ENCODE peak calls at places on chromosomes 2 and 18, in seven cellular contexts. A is HCT116, F is H1, O is SK-N-SH, K is HepG2, P is GM12878, N is K562. U is an unnamed sample.

GRCh38 chr2:149924028-149924427 is 336.5 kb upstream of the MMADHC start:
- DNase-seq in K (no peak), A (no peak), P (no peak), F (no peak), N (no peak), O (no peak), U (no peak)

GRCh38 chr2:1976112-1976511 is 231.8 kb upstream of the PXDN start:
- DNase-seq in N (no peak), F (no peak), K (no peak), P (no peak), O (no peak), A (no peak), U (no peak)

GRCh38 chr18:24397694-24398365 is at the start of gene OSBPL1A:
- DNase-seq in K (peak; percentile 28), P (no peak), N (peak; percentile 92), F (peak; percentile 94), O (peak; percentile 99), A (peak; percentile 91), U (peak; percentile 39)

GRCh38 chr2:216596234-216596985 is 36.8 kb upstream of the IGFBP2 start:
- DNase-seq in F (no peak), O (peak; percentile 69), N (no peak), K (no peak), A (no peak), P (no peak), U (no peak)

GRCh38 chr2:9539530-9539929 is 16.1 kb downstream of the ADAM17 start:
- DNase-seq in O (no peak), K (no peak), A (no peak), N (no peak), P (no peak), F (no peak), U (no peak)

GRCh38 chr18:9629709-9630108 is 15.3 kb upstream of the PPP4R1 start:
- DNase-seq in F (no peak), O (no peak), K (no peak), A (no peak), N (no peak), P (no peak), U (no peak)

GRCh38 chr2:37156071-37156856 is 516 bp downstream of the EIF2AK2 start:
- DNase-seq in P (no peak), O (peak; percentile 61), A (peak; percentile 7), K (peak; percentile 42), F (no peak), N (peak; percentile 64), U (no peak)

GRCh38 chr2:151728736-151729415 is 5.4 kb downstream of the NEB start:
- DNase-seq in A (no peak), N (no peak), K (no peak), P (no peak), F (no peak), O (no peak), U (no peak)

GRCh38 chr2:188647671-188648070 is 326.5 kb upstream of the COL3A1 start:
- DNase-seq in K (no peak), A (no peak), O (no peak), P (no peak), F (no peak), N (no peak), U (no peak)

DNA sequence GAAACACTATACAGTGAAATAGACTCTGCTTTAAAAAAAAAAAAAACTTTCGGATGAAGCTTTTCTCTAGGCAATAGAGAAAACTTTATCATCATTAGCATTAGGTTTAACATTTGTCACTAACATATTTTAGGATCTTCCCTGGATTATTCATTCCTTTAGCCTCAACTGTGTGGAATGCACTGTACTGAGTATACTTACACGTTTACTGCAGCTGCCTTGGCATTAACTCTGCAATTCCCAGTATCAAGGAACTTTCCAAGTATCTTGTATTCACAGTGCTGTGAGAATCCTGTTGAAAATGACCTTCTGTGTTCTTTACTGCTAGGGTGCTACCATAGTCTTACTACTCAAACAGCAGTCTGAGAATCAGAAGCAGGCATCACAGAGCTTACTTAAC is 328.2 kb upstream of the COL3A1 start:
- DNase-seq in N (no peak), K (no peak), P (no peak), A (no peak), F (no peak), O (no peak), U (no peak)
- TF ChIP-seq CTCF in N (no peak), K (no peak), P (no peak), A (no peak), F (no peak), O (no peak), U (no peak)

GRCh38 chr2:200040831-200041230 is 85.4 kb downstream of the MAIP1 start:
- DNase-seq in P (no peak), A (no peak), K (no peak), N (no peak), F (no peak), O (no peak), U (no peak)

GRCh38 chr2:200044453-200044852 is 89.1 kb downstream of the MAIP1 start:
- DNase-seq in O (no peak), A (no peak), N (no peak), P (no peak), K (no peak), F (no peak), U (no peak)

GRCh38 chr2:200040251-200040650 is 84.9 kb downstream of the MAIP1 start:
- DNase-seq in N (no peak), P (no peak), A (no peak), K (no peak), O (no peak), F (no peak), U (no peak)

GRCh38 chr2:200042102-200042735 is 86.8 kb downstream of the MAIP1 start:
- DNase-seq in K (no peak), P (no peak), O (no peak), F (no peak), N (no peak), A (no peak), U (no peak)

GRCh38 chr2:200042944-200043343 is 87.6 kb downstream of the MAIP1 start:
- DNase-seq in F (no peak), A (no peak), K (no peak), O (no peak), N (no peak), P (no peak), U (no peak)
- H3K4me3 ChIP-seq in F (no peak overlapping the region), A (no peak overlapping the region), K (no peak overlapping the region), O (no peak overlapping the region), N (no peak overlapping the region), P (no peak overlapping the region), U (no peak overlapping the region)

DNA sequence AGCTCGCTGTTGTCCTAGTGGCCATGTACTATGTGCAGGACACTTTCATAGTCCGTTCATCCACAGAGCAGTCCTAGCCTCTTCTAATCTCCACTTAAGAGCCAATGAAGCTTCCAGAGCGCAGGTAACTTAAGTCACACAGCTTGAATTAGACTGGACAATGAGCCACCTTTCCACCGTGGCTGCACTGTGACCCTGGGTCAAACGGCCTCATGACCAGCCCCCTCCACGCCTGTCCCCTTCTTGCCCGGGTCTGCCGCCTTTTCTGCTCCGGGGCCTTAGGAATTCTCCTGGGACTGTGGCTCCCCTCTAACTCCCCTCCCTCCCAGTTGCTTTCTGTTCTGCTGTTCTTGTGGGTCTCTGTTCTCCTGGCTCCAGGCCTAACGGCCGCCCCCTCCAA is 8.4 kb upstream of the PRKCE start:
- DNase-seq in P (no peak), K (no peak), N (no peak), O (no peak), F (no peak), A (no peak), U (no peak)
- TF ChIP-seq SIN3A in P (no peak), K (no peak), N (no peak), O (no peak), F (no peak), A (no peak), U (no peak)

DNA sequence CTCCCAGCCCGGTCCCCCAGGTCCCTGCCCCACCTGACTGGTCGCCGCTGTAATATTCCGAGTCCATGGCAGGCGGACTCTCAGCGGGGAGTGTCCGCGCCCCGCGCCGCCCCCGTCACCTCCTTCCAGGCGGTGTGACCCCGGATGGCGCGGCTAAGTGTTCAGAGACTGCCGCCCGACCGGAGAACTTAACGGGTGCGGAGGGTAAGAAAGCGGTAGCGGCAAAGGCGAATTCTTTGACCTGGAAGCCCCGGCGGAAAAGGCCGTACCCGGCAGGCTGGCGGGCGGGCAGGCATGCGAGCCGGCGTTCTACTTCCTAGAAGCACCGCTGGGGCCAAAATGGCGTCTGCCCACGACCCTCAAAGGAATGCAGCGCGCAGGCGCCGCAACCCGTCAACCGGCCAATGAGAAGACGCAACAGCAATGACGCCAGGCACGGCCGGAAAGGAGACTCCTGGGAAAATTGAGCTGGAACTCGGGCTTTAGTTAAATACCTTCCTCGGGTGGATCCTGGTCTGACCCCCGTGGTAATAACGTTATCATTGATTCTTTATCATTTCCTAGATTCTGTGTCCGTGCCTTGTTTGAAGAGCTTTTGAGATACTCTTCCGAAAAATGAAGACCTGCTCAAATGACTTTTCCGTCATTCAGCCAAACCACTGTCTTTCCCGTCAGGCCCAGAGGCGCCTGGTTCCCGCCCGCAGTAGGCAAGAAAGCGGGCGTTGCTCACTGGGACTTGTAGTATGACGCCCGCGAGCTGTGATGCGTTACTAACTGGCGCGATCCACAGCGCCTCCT is at the start of gene IWS1:
- DNase-seq in N (peak; percentile 93), O (peak; percentile 94), K (peak; percentile 97), F (peak; percentile 88), P (peak; percentile 88), A (peak; percentile 93), U (peak; percentile 89)
- TF ChIP-seq CTCF in N (peak; percentile 26), O (no peak), K (no peak), F (no peak), P (no peak), A (no peak), U (no peak)

GRCh38 chr2:20450201-20451108 is 3.6 kb downstream of the RHOB start:
- DNase-seq in N (no peak), A (no peak), K (peak; percentile 87), O (peak; percentile 71), F (peak; percentile 41), P (no peak), U (no peak)
- H3K4me3 ChIP-seq in N (no peak overlapping the region), A (no peak overlapping the region), K (no peak overlapping the region), O (no peak overlapping the region), F (no peak overlapping the region), P (no peak overlapping the region), U (peak overlapping the region; percentile 21)

DNA sequence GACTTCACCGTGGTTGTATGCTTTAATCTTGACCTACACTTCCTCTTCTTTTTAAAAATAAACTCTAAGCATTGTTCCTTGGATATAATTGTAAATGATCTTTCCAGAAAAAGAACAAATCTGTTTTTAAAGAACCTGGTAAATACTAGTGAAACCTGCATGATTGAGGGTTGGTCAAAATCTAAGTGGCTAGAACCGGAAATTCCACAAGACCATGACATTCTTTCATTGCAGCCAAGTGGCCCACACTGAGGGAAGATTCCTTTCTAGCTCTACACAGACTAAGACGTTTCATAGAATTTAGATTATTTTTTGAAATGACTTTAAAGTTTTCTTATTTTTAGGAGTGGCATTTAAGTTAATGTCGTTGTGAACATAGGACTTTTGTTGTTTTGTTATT is 356.7 kb downstream of the NYAP2 start:
- DNase-seq in K (no peak), F (no peak), P (no peak), O (no peak), A (no peak), N (no peak), U (no peak)
- TF ChIP-seq SIN3A in K (no peak), F (no peak), P (no peak), O (no peak), A (no peak), N (no peak), U (no peak)